ENCODE peak calls at places on chromosomes 11 and 22, in six cellular contexts. N is CD4-positive, alpha-beta memory T cell; U is lung; V is CD8-positive, alpha-beta T cell; B is PC-9; W is left ventricle myocardium inferior. O is an unnamed sample.

GRCh38 chr11:104198576-104198975 is 34.6 kb upstream of the PDGFD start:
- DNase-seq in N (no peak), U (no peak), V (no peak), B (no peak), W (no peak), O (no peak)

GRCh38 chr11:64123102-64123434 is 42.8 kb downstream of the MACROD1 start:
- DNase-seq in N (no peak), U (peak; percentile 78), V (no peak), B (no peak), W (peak; percentile 69), O (peak; percentile 53)

GRCh38 chr11:5600374-5600851 is 4.0 kb downstream of the TRIM6 start:
- DNase-seq in N (peak; percentile 55), U (peak; percentile 77), V (peak; percentile 50), B (no peak), W (peak; percentile 41), O (peak; percentile 89)

GRCh38 chr22:46502346-46502745 is 35.1 kb downstream of the CELSR1 start:
- DNase-seq in N (no peak), U (no peak), V (no peak), B (no peak), W (no peak), O (no peak)

GRCh38 chr11:87421422-87421821 is 383.7 kb downstream of the TMEM135 start:
- DNase-seq in N (no peak), U (peak; percentile 34), V (no peak), B (no peak), W (no peak), O (no peak)

GRCh38 chr11:74322667-74323066 is 11.2 kb upstream of the P4HA3 start:
- DNase-seq in N (no peak), U (no peak), V (no peak), B (no peak), W (peak; percentile 83), O (peak; percentile 87)

GRCh38 chr22:44550666-44551491 is 52.8 kb upstream of the RTL6 start:
- DNase-seq in N (peak; percentile 28), U (peak; percentile 51), V (no peak), B (peak; percentile 80), W (peak; percentile 72), O (peak; percentile 84)

GRCh38 chr11:77411717-77412441 is 62.0 kb downstream of the PAK1 start:
- DNase-seq in N (peak; percentile 78), U (peak; percentile 87), V (peak; percentile 70), B (peak; percentile 94), W (peak; percentile 81), O (peak; percentile 88)

GRCh38 chr11:30422389-30422788 is 99.5 kb downstream of the ARL14EP start:
- DNase-seq in N (no peak), U (no peak), V (no peak), B (no peak), W (no peak), O (peak; percentile 17)

GRCh38 chr11:19342036-19342435 is 101.3 kb upstream of the E2F8 start:
- DNase-seq in N (no peak), U (no peak), V (no peak), B (no peak), W (no peak), O (no peak)

GRCh38 chr11:69307871-69308381 is 14.0 kb downstream of the MYEOV start:
- DNase-seq in N (peak; percentile 27), U (no peak), V (no peak), B (no peak), W (no peak), O (no peak)

GRCh38 chr11:8383627-8384026 is 119.9 kb upstream of the LMO1 start:
- DNase-seq in N (no peak), U (no peak), V (no peak), B (no peak), W (no peak), O (no peak)

GRCh38 chr22:25650834-25651233 is 86.4 kb downstream of the GRK3 start:
- DNase-seq in N (no peak), U (no peak), V (no peak), B (no peak), W (no peak), O (no peak)

GRCh38 chr11:24748261-24748660 is 251.4 kb downstream of the LUZP2 start:
- DNase-seq in N (no peak), U (no peak), V (no peak), B (no peak), W (no peak), O (no peak)

GRCh38 chr11:61477734-61478148 is 30.8 kb upstream of the LRRC10B start:
- DNase-seq in N (no peak), U (peak; percentile 43), V (peak; percentile 45), B (peak; percentile 50), W (peak; percentile 60), O (peak; percentile 83)

GRCh38 chr22:37416389-37416788 is 10.9 kb downstream of the ELFN2 start:
- DNase-seq in N (no peak), U (no peak), V (no peak), B (no peak), W (no peak), O (no peak)

GRCh38 chr11:113006916-113007445 is 45.8 kb downstream of the NCAM1 start:
- DNase-seq in N (no peak), U (no peak), V (no peak), B (no peak), W (no peak), O (no peak)

GRCh38 chr22:47165338-47165931 is 403.0 kb downstream of the TBC1D22A start:
- DNase-seq in N (no peak), U (no peak), V (no peak), B (no peak), W (no peak), O (no peak)

GRCh38 chr11:10784229-10785145 is 24.2 kb downstream of the EIF4G2 start:
- DNase-seq in N (no peak), U (no peak), V (no peak), B (no peak), W (peak; percentile 28), O (no peak)

GRCh38 chr22:49322231-49322630 is 505.4 kb downstream of the BRD1 start:
- DNase-seq in N (no peak), U (no peak), V (no peak), B (no peak), W (no peak), O (no peak)

GRCh38 chr11:88341852-88342251 is 4.3 kb upstream of the CTSC start:
- DNase-seq in N (no peak), U (no peak), V (no peak), B (no peak), W (no peak), O (no peak)

GRCh38 chr11:131675489-131675888 is 305.1 kb downstream of the NTM start:
- DNase-seq in N (no peak), U (no peak), V (no peak), B (no peak), W (no peak), O (no peak)

GRCh38 chr11:450809-451451 is 851 bp downstream of the PTDSS2 start:
- DNase-seq in N (peak; percentile 91), U (peak; percentile 68), V (peak; percentile 67), B (peak; percentile 45), W (peak; percentile 47), O (peak; percentile 84)

GRCh38 chr11:75272391-75272790 is 31.8 kb downstream of the TPBGL start:
- DNase-seq in N (no peak), U (no peak), V (no peak), B (no peak), W (no peak), O (peak; percentile 30)

GRCh38 chr11:75474878-75475766 is 42.1 kb upstream of the KLHL35 start:
- DNase-seq in N (peak; percentile 69), U (no peak), V (peak; percentile 45), B (no peak), W (peak; percentile 66), O (peak; percentile 88)

GRCh38 chr22:30422481-30423295 is 2.9 kb upstream of the MTFP1 start:
- DNase-seq in N (peak; percentile 62), U (peak; percentile 73), V (no peak), B (peak; percentile 85), W (peak; percentile 28), O (peak; percentile 78)

GRCh38 chr22:37601540-37602442 is 6.8 kb upstream of the GGA1 start:
- DNase-seq in N (no peak), U (peak; percentile 71), V (no peak), B (peak; percentile 86), W (no peak), O (no peak)

GRCh38 chr11:134223066-134223465 is 701 bp downstream of the NCAPD3 start:
- DNase-seq in N (no peak), U (no peak), V (no peak), B (no peak), W (no peak), O (no peak)

GRCh38 chr11:29018631-29019030 is 910.4 kb downstream of the METTL15 start:
- DNase-seq in N (no peak), U (no peak), V (no peak), B (no peak), W (no peak), O (no peak)

GRCh38 chr11:24716403-24716802 is 219.6 kb downstream of the LUZP2 start:
- DNase-seq in N (no peak), U (no peak), V (no peak), B (no peak), W (no peak), O (no peak)

GRCh38 chr11:118207079-118207478 is 17.7 kb downstream of the JAML start:
- DNase-seq in N (no peak), U (no peak), V (no peak), B (no peak), W (no peak), O (no peak)
- H3K27me3 ChIP-seq in N (no peaks in the 10 kb centered on the region), U (no peaks in the 10 kb centered on the region), V (no peaks in the 10 kb centered on the region), B (no peaks in the 10 kb centered on the region), W (no peaks in the 10 kb centered on the region), O (no peaks in the 10 kb centered on the region)

GRCh38 chr22:41915783-41916493 is 1.1 kb upstream of the SHISA8 start:
- DNase-seq in N (no peak), U (no peak), V (no peak), B (no peak), W (no peak), O (no peak)
- H3K27me3 ChIP-seq in N (peaks cover 20% of the 10 kb centered on the region), U (peaks cover 4% of the 10 kb centered on the region), V (peaks cover 28% of the 10 kb centered on the region), B (peaks cover 9% of the 10 kb centered on the region), W (peaks cover 97% of the 10 kb centered on the region), O (no peaks in the 10 kb centered on the region)

GRCh38 chr22:23621082-23621780 is 10.9 kb downstream of the DRICH1 start:
- DNase-seq in N (no peak), U (no peak), V (no peak), B (no peak), W (no peak), O (no peak)
- H3K27me3 ChIP-seq in N (no peaks in the 10 kb centered on the region), U (no peaks in the 10 kb centered on the region), V (no peaks in the 10 kb centered on the region), B (no peaks in the 10 kb centered on the region), W (no peaks in the 10 kb centered on the region), O (no peaks in the 10 kb centered on the region)

GRCh38 chr22:19722175-19722914 is 994 bp upstream of the GP1BB start:
- DNase-seq in N (peak; percentile 39), U (no peak), V (no peak), B (no peak), W (no peak), O (peak; percentile 78)

GRCh38 chr22:19723990-19724827 is 870 bp downstream of the GP1BB start:
- DNase-seq in N (peak; percentile 22), U (no peak), V (no peak), B (peak; percentile 38), W (no peak), O (peak; percentile 74)

GRCh38 chr22:19723165-19723989 is at the start of gene GP1BB:
- DNase-seq in N (peak; percentile 37), U (no peak), V (no peak), B (peak; percentile 30), W (peak; percentile 67), O (peak; percentile 85)

GRCh38 chr22:19721486-19722172 is 1.7 kb upstream of the GP1BB start:
- DNase-seq in N (peak; percentile 31), U (no peak), V (no peak), B (no peak), W (no peak), O (peak; percentile 66)

DNA sequence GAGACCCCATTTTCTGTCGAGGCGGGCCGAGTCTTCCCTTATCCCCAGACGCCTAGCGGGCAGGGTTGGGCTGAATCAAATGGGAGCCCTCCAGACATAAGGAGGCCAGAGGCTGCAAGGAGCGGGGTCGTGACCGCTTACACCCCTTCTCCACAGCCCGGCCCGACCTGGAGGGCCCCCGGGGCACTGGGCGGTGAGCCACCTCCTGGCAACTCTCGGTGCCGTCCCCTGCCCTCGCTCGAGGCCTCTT is 499 bp upstream of the GP1BB start:
- DNase-seq in N (no peak), U (no peak), V (no peak), B (no peak), W (no peak), O (peak; percentile 67)
- H3K27me3 ChIP-seq in N (peaks cover 5% of the 10 kb centered on the region), U (no peaks in the 10 kb centered on the region), V (peaks cover 8% of the 10 kb centered on the region), B (peaks cover 3% of the 10 kb centered on the region), W (peaks cover 60% of the 10 kb centered on the region), O (no peaks in the 10 kb centered on the region)